ENCODE peak calls at places on chromosomes 11 and 22, in ten cellular contexts. A is fibroblast of mammary gland, Z is right atrium auricular region, W is fibroblast of pulmonary artery, C is cardiac muscle cell, P is psoas muscle, E is MM.1S, T is esophagus squamous epithelium, Y is heart right ventricle, R is testis. M is an unnamed sample.

GRCh38 chr11:134313379-134313778 is 18.4 kb upstream of the GLB1L2 start:
- DNase-seq in A (no peak), Z (no peak), W (no peak), C (no peak), P (no peak), E (no peak), T (no peak), Y (no peak), R (no peak), M (no peak)

GRCh38 chr11:106996691-106997090 is 21.6 kb downstream of the GUCY1A2 start:
- DNase-seq in A (peak), Z (no peak), W (no peak), C (no peak), P (no peak), E (no peak), T (no peak), Y (no peak), R (no peak), M (no peak)

GRCh38 chr22:38347944-38348750 is 30.9 kb upstream of the CSNK1E start:
- DNase-seq in A (peak), Z (peak), W (no peak), C (no peak), P (no peak), E (no peak), T (no peak), Y (no peak), R (no peak), M (peak)

GRCh38 chr11:72764503-72764902 is 12.3 kb upstream of the ARAP1 start:
- DNase-seq in A (no peak), Z (no peak), W (no peak), C (no peak), P (no peak), E (no peak), T (no peak), Y (no peak), R (no peak), M (no peak)

GRCh38 chr11:68040121-68040956 is 1.5 kb downstream of the TCIRG1 start:
- DNase-seq in A (peak), Z (peak), W (peak), C (peak), P (peak), E (peak), T (no peak), Y (peak), R (peak), M (peak)

GRCh38 chr11:74701351-74701750 is 29.9 kb downstream of the CHRDL2 start:
- DNase-seq in A (no peak), Z (no peak), W (no peak), C (no peak), P (no peak), E (peak), T (no peak), Y (no peak), R (no peak), M (peak)

GRCh38 chr11:87020764-87021365 is 16.9 kb upstream of the TMEM135 start:
- DNase-seq in A (peak), Z (no peak), W (peak), C (no peak), P (no peak), E (no peak), T (no peak), Y (no peak), R (no peak), M (no peak)

GRCh38 chr22:25365491-25366261 is 146.2 kb downstream of the CRYBB2 start:
- DNase-seq in A (no peak), Z (no peak), W (no peak), C (no peak), P (peak), E (no peak), T (no peak), Y (peak), R (no peak), M (no peak)

GRCh38 chr11:115409691-115410220 is 94.5 kb downstream of the CADM1 start:
- DNase-seq in A (no peak), Z (no peak), W (no peak), C (peak), P (no peak), E (no peak), T (no peak), Y (no peak), R (no peak), M (no peak)

DNA sequence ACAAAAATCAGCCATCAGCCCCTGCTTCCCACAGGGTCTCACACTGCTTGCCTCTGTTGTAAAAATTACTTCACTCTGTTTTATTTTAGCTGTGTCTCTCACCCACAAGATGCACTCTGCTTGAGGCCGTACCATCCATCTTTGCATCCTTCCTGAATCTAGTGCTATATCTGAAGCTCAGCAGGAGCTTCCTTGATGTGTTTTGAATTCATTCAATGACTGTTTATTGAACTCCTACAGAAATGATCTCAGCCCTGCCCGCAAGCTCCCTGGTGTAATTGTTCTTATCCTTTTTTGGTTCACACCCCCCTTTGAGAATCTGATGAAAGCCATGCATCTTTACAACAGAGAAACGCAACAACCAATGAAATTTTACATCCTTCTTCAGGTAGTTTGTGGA is 310.2 kb upstream of the ZC3H12C start:
- DNase-seq in A (no peak), Z (no peak), W (no peak), C (no peak), P (no peak), E (no peak), T (no peak), Y (no peak), R (no peak), M (no peak)
- TF ChIP-seq CTCF in A (no peak), Z (no peak), W (no peak), C (no peak), P (no peak), E (no peak), T (no peak), Y (no peak), R (no peak), M (no peak)

GRCh38 chr11:108854366-108854765 is 189.5 kb downstream of the DDX10 start:
- DNase-seq in A (no peak), Z (no peak), W (no peak), C (no peak), P (no peak), E (peak), T (no peak), Y (no peak), R (no peak), M (peak)
- H3K4me3 ChIP-seq in A (no peak), Z (peak), W (peak), C (no peak), P (peak), E (peak), T (no peak), Y (peak), R (no peak), M (peak)

GRCh38 chr11:130198964-130199363 is 39.4 kb downstream of the ST14 start:
- DNase-seq in A (no peak), Z (no peak), W (no peak), C (no peak), P (no peak), E (no peak), T (no peak), Y (no peak), R (no peak), M (no peak)
- TF ChIP-seq CTCF in A (no peak), Z (no peak), W (no peak), C (no peak), P (no peak), E (no peak), T (no peak), Y (no peak), R (no peak), M (no peak)

GRCh38 chr22:19873960-19874306 is 19.3 kb upstream of the GNB1L start:
- DNase-seq in A (no peak), Z (no peak), W (no peak), C (no peak), P (no peak), E (no peak), T (no peak), Y (no peak), R (no peak), M (no peak)
- H3K4me3 ChIP-seq in A (no peak), Z (no peak), W (no peak), C (no peak), P (no peak), E (no peak), T (no peak), Y (no peak), R (no peak), M (no peak)

GRCh38 chr11:90542092-90542491 is 319.2 kb upstream of the CHORDC1 start:
- DNase-seq in A (no peak), Z (no peak), W (no peak), C (no peak), P (no peak), E (no peak), T (no peak), Y (no peak), R (no peak), M (no peak)
- TF ChIP-seq CTCF in A (no peak), Z (peak), W (no peak), C (no peak), P (no peak), E (no peak), T (no peak), Y (no peak), R (no peak), M (no peak)

GRCh38 chr11:47354913-47355282 is 2.4 kb upstream of the MYBPC3 start:
- DNase-seq in A (no peak), Z (no peak), W (no peak), C (no peak), P (no peak), E (no peak), T (no peak), Y (peak), R (no peak), M (no peak)
- H3K4me3 ChIP-seq in A (no peak), Z (peak), W (no peak), C (peak), P (peak), E (no peak), T (peak), Y (peak), R (peak), M (no peak)

GRCh38 chr11:66391322-66391721 is 19.8 kb upstream of the SLC29A2 start:
- DNase-seq in A (no peak), Z (no peak), W (no peak), C (no peak), P (no peak), E (no peak), T (no peak), Y (no peak), R (no peak), M (no peak)

GRCh38 chr11:66388746-66389386 is 17.3 kb upstream of the SLC29A2 start:
- DNase-seq in A (peak), Z (peak), W (peak), C (peak), P (peak), E (peak), T (no peak), Y (peak), R (peak), M (peak)

GRCh38 chr11:66386171-66387069 is 14.9 kb upstream of the SLC29A2 start:
- DNase-seq in A (peak), Z (peak), W (peak), C (peak), P (peak), E (peak), T (no peak), Y (peak), R (peak), M (peak)
- TF ChIP-seq CTCF in A (peak), Z (peak), W (no peak), C (peak), P (peak), E (peak), T (peak), Y (peak), R (peak), M (peak)